ENCODE peak calls at places on chromosomes 4 and X, in nine cellular contexts. J is tibial nerve, Z is testis, T is A549, D is stomach, I is suprapubic skin, C is endothelial cell of umbilical vein, G is K562, F is ovary. M is an unnamed sample.

GRCh38 chrX:9765737-9766098 is at the start of gene GPR143:
- DNase-seq in F (peak; percentile 46), G (no peak), C (no peak), T (no peak), I (no peak), Z (peak; percentile 18), D (no peak), J (no peak), M (no peak)

GRCh38 chr4:183240581-183241321 is 79.3 kb downstream of the CLDN22 start:
- DNase-seq in G (no peak), I (no peak), C (no peak), F (no peak), J (no peak), T (no peak), Z (no peak), D (no peak), M (no peak)

GRCh38 chr4:149574973-149575372 is 240.7 kb downstream of the IQCM start:
- DNase-seq in Z (peak; percentile 14), D (no peak), C (no peak), J (no peak), I (no peak), T (no peak), G (no peak), F (no peak), M (no peak)

GRCh38 chr4:147823135-147823534 is 91.2 kb downstream of the ARHGAP10 start:
- DNase-seq in Z (no peak), F (no peak), C (no peak), T (no peak), J (no peak), G (no peak), I (no peak), D (no peak), M (no peak)

GRCh38 chr4:140363051-140363450 is 10.4 kb upstream of the SCOC start:
- DNase-seq in I (no peak), F (no peak), G (no peak), Z (no peak), J (no peak), D (no peak), C (no peak), T (no peak), M (no peak)

GRCh38 chrX:48648299-48648698 is 35.3 kb upstream of the WAS start:
- DNase-seq in F (peak; percentile 39), C (peak; percentile 43), T (no peak), J (peak; percentile 56), D (peak; percentile 27), G (no peak), I (no peak), Z (peak; percentile 72), M (peak; percentile 31)

GRCh38 chrX:101208152-101208905 is 11.3 kb upstream of the DRP2 start:
- DNase-seq in Z (no peak), C (no peak), I (no peak), J (no peak), G (no peak), T (no peak), F (no peak), D (no peak), M (no peak)

GRCh38 chrX:128691872-128692271 is 639.7 kb upstream of the ACTRT1 start:
- DNase-seq in Z (no peak), J (no peak), C (no peak), I (no peak), F (no peak), T (no peak), D (no peak), G (no peak), M (no peak)

GRCh38 chr4:108427946-108428345 is 192.4 kb upstream of the RPL34 start:
- DNase-seq in J (no peak), Z (no peak), D (no peak), I (no peak), G (no peak), C (no peak), T (no peak), F (no peak), M (no peak)

GRCh38 chrX:108165349-108166111 is 74.0 kb downstream of the ATG4A start:
- DNase-seq in C (peak; percentile 12), G (peak; percentile 26), T (peak; percentile 38), I (no peak), J (no peak), F (peak; percentile 13), D (peak; percentile 32), Z (peak; percentile 47), M (no peak)
- TF ChIP-seq CTCF in C (peak; percentile 41), G (peak; percentile 44), T (peak; percentile 45), I (no peak), J (no peak), F (no peak), D (no peak), Z (peak; percentile 16), M (no peak)

DNA sequence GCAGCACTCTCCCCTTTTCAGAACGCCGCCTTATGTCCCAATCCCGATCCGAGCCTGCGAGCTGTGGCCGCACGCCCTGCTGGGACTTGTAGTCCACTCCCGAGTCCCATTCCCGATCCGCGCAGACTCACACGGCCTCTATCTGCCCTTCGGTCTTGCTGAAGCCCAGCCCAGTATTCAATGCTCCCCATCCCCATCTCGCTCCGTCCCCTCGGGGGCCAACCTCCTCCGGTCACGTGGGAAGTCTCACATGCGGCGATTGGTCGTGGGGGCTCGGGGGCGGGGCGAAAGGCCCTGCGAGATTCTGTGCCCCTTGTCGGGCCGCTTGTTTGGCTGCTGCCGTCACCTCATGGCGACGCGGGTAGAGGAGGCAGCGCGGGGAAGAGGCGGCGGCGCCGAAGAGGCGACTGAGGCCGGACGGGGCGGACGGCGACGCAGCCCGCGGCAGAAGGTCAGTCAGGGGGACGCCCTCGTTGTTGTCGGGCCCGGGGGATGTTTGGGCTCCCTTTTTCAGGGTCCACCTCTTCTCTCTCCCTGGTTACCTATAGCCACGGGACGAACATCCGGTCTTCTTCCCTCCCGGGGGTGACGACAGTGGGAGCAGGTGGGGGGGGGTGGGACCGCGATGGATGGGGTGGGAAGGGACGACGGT is at the start of gene TXLNG:
- DNase-seq in I (peak; percentile 100), F (peak; percentile 99), G (peak; percentile 90), D (peak; percentile 99), Z (peak; percentile 97), T (peak; percentile 86), J (peak; percentile 91), C (peak; percentile 99), M (peak; percentile 99)
- TF ChIP-seq POLR2A in I (peak; percentile 91), F (peak; percentile 92), G (peak; percentile 92), D (peak; percentile 57), Z (no peak), T (peak; percentile 79), J (peak; percentile 86), C (no peak), M (peak; percentile 96)

GRCh38 chr4:11072426-11072825 is 356.3 kb downstream of the HS3ST1 start:
- DNase-seq in D (no peak), G (no peak), I (no peak), F (no peak), J (no peak), C (no peak), Z (no peak), T (no peak), M (no peak)

GRCh38 chr4:11074581-11075241 is 354.0 kb downstream of the HS3ST1 start:
- DNase-seq in F (no peak), T (no peak), D (peak; percentile 32), J (no peak), G (no peak), Z (no peak), I (no peak), C (no peak), M (no peak)

GRCh38 chr4:11070813-11071212 is 357.9 kb downstream of the HS3ST1 start:
- DNase-seq in F (no peak), Z (no peak), I (no peak), T (no peak), C (no peak), G (no peak), D (no peak), J (no peak), M (no peak)

GRCh38 chr4:11072999-11073398 is 355.7 kb downstream of the HS3ST1 start:
- DNase-seq in F (peak; percentile 53), J (no peak), C (no peak), I (no peak), D (no peak), G (no peak), T (no peak), Z (peak; percentile 15), M (no peak)

GRCh38 chr4:11073621-11074051 is 355.1 kb downstream of the HS3ST1 start:
- DNase-seq in F (peak; percentile 79), Z (peak; percentile 28), J (peak; percentile 68), I (peak; percentile 63), G (no peak), D (no peak), T (no peak), C (no peak), M (no peak)
- H3K4me1 ChIP-seq in F (peaks cover 14% of the 10 kb centered on the region), Z (peaks cover 6% of the 10 kb centered on the region), J (no peaks in the 10 kb centered on the region), I (no peaks in the 10 kb centered on the region), G (no peaks in the 10 kb centered on the region), D (no peaks in the 10 kb centered on the region), T (no peaks in the 10 kb centered on the region), C (no peaks in the 10 kb centered on the region), M (no peaks in the 10 kb centered on the region)

GRCh38 chr4:59994118-59994517 is 1206.0 kb upstream of the ADGRL3 start:
- DNase-seq in G (no peak), F (no peak), I (no peak), Z (no peak), D (no peak), C (no peak), T (no peak), J (no peak), M (no peak)
- TF ChIP-seq CTCF in G (no peak), F (no peak), I (no peak), Z (no peak), D (no peak), C (no peak), T (no peak), J (no peak), M (no peak)

GRCh38 chrX:103607385-103608304 is at the start of gene TCEAL3:
- DNase-seq in G (no peak), Z (peak; percentile 73), C (peak; percentile 45), F (peak; percentile 77), T (peak; percentile 15), J (peak; percentile 31), D (peak; percentile 57), I (peak; percentile 70), M (peak; percentile 56)
- TF ChIP-seq POLR2A in G (no peak), Z (no peak), C (no peak), F (peak; percentile 39), T (peak; percentile 15), J (no peak), D (no peak), I (no peak), M (peak; percentile 56)

DNA sequence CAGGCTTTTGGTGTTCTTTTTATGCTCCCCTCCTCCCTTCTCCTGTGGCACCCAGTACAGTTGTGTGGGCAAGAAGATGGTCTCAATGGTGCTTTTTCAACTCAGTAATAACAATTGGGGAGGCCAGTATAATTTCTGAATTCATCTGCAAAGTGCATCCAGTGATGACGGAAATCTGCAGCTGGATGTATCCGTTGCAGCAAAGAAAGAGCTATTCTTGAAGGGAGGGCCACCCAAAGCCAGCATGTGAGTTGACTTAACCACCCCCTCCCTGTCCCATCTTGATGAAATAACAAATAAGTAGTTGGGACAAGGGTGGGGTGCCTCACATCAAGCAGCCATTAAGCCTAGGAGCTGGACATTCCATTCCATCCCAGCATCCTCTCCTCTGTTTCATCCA is 30.7 kb downstream of the TSC22D3 start:
- DNase-seq in T (no peak), J (no peak), D (no peak), C (no peak), G (no peak), F (no peak), Z (no peak), I (no peak), M (no peak)
- H3K4me1 ChIP-seq in T (peaks cover 25% of the 10 kb centered on the region), J (peaks cover 47% of the 10 kb centered on the region), D (peaks cover 70% of the 10 kb centered on the region), C (peaks cover 14% of the 10 kb centered on the region), G (peaks cover 7% of the 10 kb centered on the region), F (peaks cover 34% of the 10 kb centered on the region), Z (peaks cover 32% of the 10 kb centered on the region), I (peaks cover 57% of the 10 kb centered on the region), M (peaks cover 78% of the 10 kb centered on the region)

GRCh38 chrX:32408389-32408788 is 803.0 kb downstream of the DMD start:
- DNase-seq in D (no peak), F (no peak), G (no peak), T (no peak), I (no peak), J (no peak), C (no peak), Z (no peak), M (no peak)
- TF ChIP-seq CTCF in D (no peak), F (no peak), G (no peak), T (no peak), I (no peak), J (peak; percentile 8), C (no peak), Z (no peak), M (no peak)